ENCODE peak calls at places on chromosomes 12 and 14, in six cellular contexts. R, D, P, I, V and J are unnamed samples. For H3K4me1, the result is how much of the 10 kb centered on the place peaks cover.

GRCh38 chr14:92507174-92507768 is 6.3 kb upstream of the RIN3 start:
- DNase-seq in D (peak), R (peak), V (no peak), I (no peak), P (no peak), J (no peak)

GRCh38 chr14:50230601-50231474 is 540 bp downstream of the SOS2 start:
- DNase-seq in D (peak), R (peak), V (no peak), I (peak), P (peak), J (no peak)

GRCh38 chr12:27919671-27920235 is 52.8 kb downstream of the PTHLH start:
- DNase-seq in D (no peak), P (no peak), V (no peak), I (no peak), R (no peak), J (no peak)

GRCh38 chr14:96352708-96353107 is 10.4 kb downstream of the ATG2B start:
- DNase-seq in I (no peak), D (no peak), V (no peak), P (no peak), R (no peak), J (no peak)

GRCh38 chr12:110278137-110278536 is 2.9 kb upstream of the ATP2A2 start:
- DNase-seq in I (no peak), R (no peak), D (no peak), P (no peak), V (no peak), J (no peak)

GRCh38 chr12:6778212-6778570 is 5.9 kb downstream of the LAG3 start:
- DNase-seq in D (no peak), I (no peak), P (peak), V (peak), R (no peak), J (no peak)

GRCh38 chr12:76441016-76441415 is 92.8 kb upstream of the BBS10 start:
- DNase-seq in R (no peak), I (no peak), V (no peak), P (no peak), D (no peak), J (no peak)

GRCh38 chr14:63573579-63573978 is 30.4 kb upstream of the PPP2R5E start:
- DNase-seq in P (no peak), D (no peak), V (no peak), R (no peak), I (no peak), J (no peak)

GRCh38 chr12:7100239-7100638 is 8.0 kb upstream of the C1R start:
- DNase-seq in P (no peak), V (no peak), D (no peak), I (no peak), R (no peak), J (no peak)

GRCh38 chr12:6547987-6548386 is 7.9 kb downstream of the IFFO1 start:
- DNase-seq in I (no peak), D (no peak), V (no peak), P (no peak), R (no peak), J (peak)

GRCh38 chr12:132610051-132610759 is at the start of gene LRCOL1:
- DNase-seq in P (no peak), V (no peak), I (no peak), R (no peak), D (no peak), J (no peak)

GRCh38 chr14:37903561-37904191 is 304.0 kb upstream of the SSTR1 start:
- DNase-seq in I (peak), D (no peak), V (no peak), R (peak), P (peak), J (peak)

GRCh38 chr12:112837629-112838191 is 46.2 kb downstream of the RPH3A start:
- DNase-seq in D (no peak), R (no peak), I (peak), V (no peak), P (peak), J (no peak)

GRCh38 chr12:10595881-10596280 is 17.5 kb downstream of the MAGOHB start:
- DNase-seq in V (no peak), R (no peak), D (no peak), I (no peak), P (no peak), J (no peak)

GRCh38 chr12:95102916-95103671 is 29.7 kb upstream of the NR2C1 start:
- DNase-seq in I (peak), P (no peak), V (no peak), D (peak), R (peak), J (no peak)

GRCh38 chr14:74299061-74299545 is 3.6 kb downstream of the ABCD4 start:
- DNase-seq in P (no peak), R (peak), V (no peak), D (no peak), I (no peak), J (no peak)

GRCh38 chr14:74302634-74303569 is at the start of gene ABCD4:
- DNase-seq in P (peak), V (peak), D (peak), I (peak), R (peak), J (peak)

GRCh38 chr14:74301594-74302159 is 1.1 kb downstream of the ABCD4 start:
- DNase-seq in P (peak), D (no peak), I (no peak), V (no peak), R (no peak), J (no peak)

GRCh38 chr14:74302160-74302628 is 540 bp downstream of the ABCD4 start:
- DNase-seq in D (peak), R (no peak), I (peak), P (peak), V (no peak), J (no peak)
- TF ChIP-seq ZNF274 in D (no peak), R (no peak), I (no peak), P (no peak), V (no peak), J (no peak)

GRCh38 chr12:50926415-50926814 is 25.9 kb upstream of the HIGD1C start:
- DNase-seq in D (no peak), P (no peak), R (no peak), I (no peak), V (no peak), J (no peak)
- H3K4me1 ChIP-seq in D (under half), P (under half), R (under half), I (half or more), V (under half), J (under half)

GRCh38 chr14:24426150-24426911 is 3.1 kb downstream of the CBLN3 start:
- DNase-seq in I (no peak), R (no peak), P (no peak), D (no peak), V (no peak), J (no peak)

GRCh38 chr14:24425704-24426103 is 3.8 kb downstream of the CBLN3 start:
- DNase-seq in I (peak), D (no peak), R (no peak), V (no peak), P (peak), J (no peak)

GRCh38 chr14:24422694-24423531 is 6.6 kb downstream of the CBLN3 start:
- DNase-seq in P (no peak), I (no peak), V (peak), R (no peak), D (no peak), J (no peak)

GRCh38 chr14:24418492-24418873 is 11.0 kb downstream of the CBLN3 start:
- DNase-seq in D (no peak), R (no peak), P (no peak), V (no peak), I (no peak), J (no peak)

GRCh38 chr14:24422261-24422660 is 7.2 kb downstream of the CBLN3 start:
- DNase-seq in D (no peak), V (no peak), P (no peak), R (no peak), I (no peak), J (no peak)
- TF ChIP-seq ZNF274 in D (no peak), V (no peak), P (no peak), R (no peak), I (no peak), J (no peak)

DNA sequence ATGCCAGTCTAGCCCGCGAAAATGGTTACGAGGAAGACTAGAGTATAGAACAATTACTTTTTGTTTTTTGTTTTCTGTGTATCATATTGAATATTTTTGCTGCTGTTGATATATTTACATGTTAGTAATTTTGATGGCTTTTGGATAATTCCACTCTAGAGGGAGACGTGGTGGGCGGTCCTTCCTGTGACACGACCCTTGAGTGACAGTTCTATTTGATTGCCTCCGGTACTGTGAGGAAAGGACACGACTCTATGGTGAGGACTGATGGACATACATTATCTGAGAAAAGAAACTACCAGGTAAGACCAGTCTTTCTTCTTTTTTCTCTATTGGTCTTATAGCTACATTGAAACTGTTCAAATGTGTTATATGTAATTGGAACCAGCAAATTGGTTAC is 34.7 kb downstream of the CNOT2 start:
- DNase-seq in D (no peak), P (peak), I (no peak), V (no peak), R (no peak), J (no peak)
- H3K4me1 ChIP-seq in D (under half), P (under half), I (under half), V (under half), R (under half), J (under half)

GRCh38 chr14:55136868-55137785 is 8.1 kb downstream of the LGALS3 start:
- DNase-seq in R (no peak), V (no peak), I (no peak), P (no peak), D (no peak), J (no peak)
- TF ChIP-seq ZNF274 in R (no peak), V (no peak), I (no peak), P (no peak), D (no peak), J (no peak)

GRCh38 chr14:74577948-74578275 is 34.1 kb downstream of the LTBP2 start:
- DNase-seq in V (no peak), D (no peak), P (no peak), R (no peak), I (no peak), J (no peak)
- H3K4me1 ChIP-seq in V (under half), D (under half), P (under half), R (under half), I (under half), J (under half)

GRCh38 chr14:68978550-68978911 is 571 bp downstream of the ACTN1 start:
- DNase-seq in R (no peak), V (peak), D (no peak), P (peak), I (no peak), J (no peak)
- TF ChIP-seq ZNF274 in R (no peak), V (no peak), D (no peak), P (no peak), I (no peak), J (no peak)

DNA sequence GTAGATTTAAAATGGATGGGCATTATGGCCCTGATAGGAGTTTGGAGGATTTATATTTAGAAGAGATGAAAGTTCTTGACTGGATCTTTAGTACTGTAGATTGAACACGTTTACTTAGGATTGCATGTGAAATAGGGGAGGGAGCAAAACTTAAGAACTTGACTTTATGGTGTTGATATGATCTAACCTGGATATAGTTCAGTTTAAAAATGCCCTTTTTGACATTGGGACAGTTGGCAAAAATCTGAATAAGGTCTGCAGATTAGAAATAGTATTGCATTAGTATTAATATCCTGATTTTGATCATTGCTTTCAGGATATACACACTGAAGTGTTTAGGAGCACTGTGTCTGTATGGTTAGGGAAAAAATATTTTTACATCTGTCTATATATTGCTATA is 9.6 kb downstream of the TMBIM6 start:
- DNase-seq in R (no peak), P (no peak), I (no peak), V (no peak), D (no peak), J (no peak)
- H3K4me1 ChIP-seq in R (under half), P (under half), I (half or more), V (under half), D (under half), J (under half)

DNA sequence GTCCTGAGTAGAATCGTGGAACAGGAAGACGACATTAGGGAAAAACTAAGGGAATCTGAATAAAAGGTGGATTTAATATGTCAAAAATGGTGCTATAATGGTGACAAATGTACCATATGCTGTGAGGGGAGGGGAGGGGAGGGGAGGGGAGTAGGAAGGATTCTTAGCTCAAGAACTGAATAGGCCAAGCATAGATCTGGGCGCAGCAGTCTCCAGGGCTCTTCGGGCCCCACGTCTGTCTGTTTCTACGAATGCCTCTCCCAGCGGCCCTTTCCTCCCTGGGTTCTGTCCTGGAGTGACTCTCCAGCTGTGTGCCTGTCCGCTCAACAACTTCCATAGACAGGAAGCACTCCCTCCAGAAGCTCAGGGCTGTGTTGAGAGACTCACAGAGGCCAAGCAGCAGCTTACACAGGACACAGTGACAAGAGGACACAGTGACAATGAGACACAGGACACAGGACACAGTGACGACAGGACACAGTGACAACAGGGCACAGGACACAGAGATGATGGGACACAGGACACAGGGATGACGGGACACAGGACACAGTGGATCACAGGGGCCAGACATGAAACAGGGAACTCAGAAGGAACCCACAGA is 42.4 kb upstream of the PPP2R5C start:
- DNase-seq in I (no peak), P (no peak), R (no peak), D (no peak), V (no peak), J (no peak)
- TF ChIP-seq ZNF274 in I (no peak), P (no peak), R (no peak), D (no peak), V (no peak), J (no peak)

GRCh38 chr12:47736877-47737676 is 11.8 kb upstream of the ENDOU start:
- DNase-seq in I (no peak), V (no peak), P (peak), R (no peak), D (no peak), J (no peak)

GRCh38 chr12:47737936-47738335 is 12.6 kb upstream of the ENDOU start:
- DNase-seq in P (no peak), R (no peak), I (no peak), V (no peak), D (no peak), J (no peak)

GRCh38 chr12:47735649-47736048 is 10.4 kb upstream of the ENDOU start:
- DNase-seq in R (no peak), V (no peak), P (no peak), D (no peak), I (no peak), J (no peak)

GRCh38 chr12:47734725-47735480 is 9.6 kb upstream of the ENDOU start:
- DNase-seq in R (no peak), P (no peak), I (no peak), D (no peak), V (peak), J (no peak)

GRCh38 chr12:47736216-47736615 is 10.9 kb upstream of the ENDOU start:
- DNase-seq in D (no peak), P (no peak), R (no peak), I (no peak), V (no peak), J (no peak)
- H3K4me1 ChIP-seq in D (under half), P (half or more), R (under half), I (under half), V (under half), J (under half)